ENCODE peak calls at places on chromosomes 2 and 18, in seven cellular contexts. One of them, this sample, is unnamed.

GRCh38 chr2:120881981-120882788 is 146.5 kb downstream of the GLI2 start:
- DNase-seq in SK-N-SH: peak; percentile 90
- DNase-seq in H1: no peak
- DNase-seq in K562: no peak
- DNase-seq in GM12878: no peak
- DNase-seq in HepG2: no peak
- DNase-seq in HCT116: no peak
- DNase-seq in this sample: no peak

GRCh38 chr2:52112141-52112540 is 1080.2 kb upstream of the NRXN1 start:
- DNase-seq in HepG2: no peak
- DNase-seq in SK-N-SH: no peak
- DNase-seq in HCT116: no peak
- DNase-seq in H1: no peak
- DNase-seq in K562: no peak
- DNase-seq in GM12878: no peak
- DNase-seq in this sample: no peak

GRCh38 chr2:227884511-227884947 is 13.1 kb downstream of the DAW1 start:
- DNase-seq in K562: peak; percentile 62
- DNase-seq in SK-N-SH: peak; percentile 68
- DNase-seq in HCT116: peak; percentile 73
- DNase-seq in GM12878: no peak
- DNase-seq in HepG2: peak; percentile 75
- DNase-seq in H1: peak; percentile 93
- DNase-seq in this sample: peak; percentile 75

GRCh38 chr2:167942495-167943081 is 304.8 kb downstream of the STK39 start:
- DNase-seq in K562: no peak
- DNase-seq in GM12878: no peak
- DNase-seq in HepG2: no peak
- DNase-seq in HCT116: no peak
- DNase-seq in H1: no peak
- DNase-seq in SK-N-SH: no peak
- DNase-seq in this sample: no peak

GRCh38 chr2:158618859-158619490 is 162.2 kb downstream of the PKP4 start:
- DNase-seq in H1: no peak
- DNase-seq in K562: no peak
- DNase-seq in SK-N-SH: no peak
- DNase-seq in HCT116: no peak
- DNase-seq in GM12878: no peak
- DNase-seq in HepG2: peak; percentile 32
- DNase-seq in this sample: no peak

GRCh38 chr2:238924032-238924431 is 76.1 kb downstream of the TWIST2 start:
- DNase-seq in HepG2: no peak
- DNase-seq in HCT116: no peak
- DNase-seq in K562: no peak
- DNase-seq in SK-N-SH: no peak
- DNase-seq in H1: no peak
- DNase-seq in GM12878: no peak
- DNase-seq in this sample: no peak

GRCh38 chr2:97763176-97763845 is 49.9 kb downstream of the ZAP70 start:
- DNase-seq in GM12878: no peak
- DNase-seq in HCT116: no peak
- DNase-seq in K562: no peak
- DNase-seq in H1: no peak
- DNase-seq in SK-N-SH: no peak
- DNase-seq in HepG2: no peak
- DNase-seq in this sample: no peak

GRCh38 chr2:59804662-59805258 is 748.7 kb downstream of the BCL11A start:
- DNase-seq in SK-N-SH: no peak
- DNase-seq in HepG2: no peak
- DNase-seq in HCT116: no peak
- DNase-seq in K562: no peak
- DNase-seq in H1: no peak
- DNase-seq in GM12878: no peak
- DNase-seq in this sample: no peak

GRCh38 chr2:140506606-140507005 is 1624.2 kb downstream of the LRP1B start:
- DNase-seq in H1: no peak
- DNase-seq in HepG2: no peak
- DNase-seq in K562: no peak
- DNase-seq in GM12878: no peak
- DNase-seq in SK-N-SH: no peak
- DNase-seq in HCT116: no peak
- DNase-seq in this sample: no peak

GRCh38 chr18:61893971-61894750 is 1.4 kb upstream of the RNF152 start:
- DNase-seq in K562: peak; percentile 83
- DNase-seq in SK-N-SH: peak; percentile 97
- DNase-seq in H1: peak; percentile 86
- DNase-seq in HepG2: peak; percentile 11
- DNase-seq in HCT116: peak; percentile 18
- DNase-seq in GM12878: no peak
- DNase-seq in this sample: peak; percentile 87

GRCh38 chr2:143193121-143193520 is 63.9 kb downstream of the ARHGAP15 start:
- DNase-seq in HepG2: no peak
- DNase-seq in K562: no peak
- DNase-seq in H1: no peak
- DNase-seq in SK-N-SH: no peak
- DNase-seq in HCT116: no peak
- DNase-seq in GM12878: no peak
- DNase-seq in this sample: no peak

GRCh38 chr2:172783091-172783898 is 47.6 kb downstream of the RAPGEF4 start:
- DNase-seq in H1: no peak
- DNase-seq in HCT116: peak; percentile 62
- DNase-seq in GM12878: no peak
- DNase-seq in K562: no peak
- DNase-seq in SK-N-SH: peak; percentile 31
- DNase-seq in HepG2: peak; percentile 45
- DNase-seq in this sample: peak; percentile 52

GRCh38 chr2:241774419-241775222 is 2.0 kb upstream of the GAL3ST2 start:
- DNase-seq in HCT116: peak; percentile 29
- DNase-seq in K562: peak; percentile 10
- DNase-seq in H1: peak; percentile 45
- DNase-seq in HepG2: peak; percentile 79
- DNase-seq in SK-N-SH: peak; percentile 63
- DNase-seq in GM12878: no peak
- DNase-seq in this sample: no peak

GRCh38 chr2:58155160-58155778 is 85.9 kb downstream of the FANCL start:
- DNase-seq in HepG2: no peak
- DNase-seq in GM12878: no peak
- DNase-seq in SK-N-SH: no peak
- DNase-seq in K562: no peak
- DNase-seq in HCT116: no peak
- DNase-seq in H1: no peak
- DNase-seq in this sample: no peak

DNA sequence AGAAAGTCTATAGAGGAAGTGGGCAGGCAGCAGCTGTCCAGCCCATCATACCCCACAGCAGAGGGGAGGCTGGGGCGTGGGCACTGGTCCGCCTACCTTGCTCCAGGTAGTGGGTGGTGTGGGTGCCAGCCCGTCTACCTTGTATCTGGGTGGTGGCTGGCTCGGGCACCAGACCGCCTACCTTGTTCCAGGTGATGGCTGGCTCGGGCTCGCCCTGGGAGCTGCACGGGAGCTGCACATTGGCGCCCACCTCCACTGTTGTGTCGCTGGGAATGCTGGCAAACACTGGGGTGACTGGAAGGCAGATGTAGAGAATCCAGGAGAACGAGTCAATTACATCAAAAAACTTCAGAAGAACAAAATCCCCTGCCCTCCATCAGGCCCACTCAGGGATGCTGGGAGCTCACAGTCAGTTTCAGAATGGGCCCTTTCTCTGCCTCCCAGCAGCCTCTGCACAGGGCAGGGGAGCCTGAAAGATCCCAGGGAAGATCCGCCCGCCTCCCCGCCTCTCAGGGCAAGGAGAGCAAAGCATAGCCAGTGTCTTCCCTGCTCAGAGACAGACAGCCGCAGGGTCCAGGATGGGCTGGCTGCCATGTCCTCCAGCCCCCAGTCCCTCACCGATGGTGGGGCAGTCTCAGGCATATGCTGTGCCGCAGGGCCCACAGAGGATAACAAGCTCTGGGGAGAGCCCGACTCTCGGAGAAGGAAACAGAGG is 82.3 kb downstream of the PXDN start:
- DNase-seq in HCT116: no peak
- DNase-seq in GM12878: no peak
- DNase-seq in HepG2: no peak
- DNase-seq in K562: no peak
- DNase-seq in SK-N-SH: no peak
- DNase-seq in H1: no peak
- DNase-seq in this sample: no peak
- TF ChIP-seq JUND in HCT116: no peak
- TF ChIP-seq JUND in GM12878: no peak
- TF ChIP-seq JUND in HepG2: no peak
- TF ChIP-seq JUND in K562: no peak
- TF ChIP-seq JUND in SK-N-SH: no peak
- TF ChIP-seq JUND in H1: no peak
- TF ChIP-seq JUND in this sample: no peak

GRCh38 chr18:57135705-57136104 is 11.2 kb upstream of the BOD1L2 start:
- DNase-seq in H1: no peak
- DNase-seq in GM12878: no peak
- DNase-seq in SK-N-SH: no peak
- DNase-seq in HepG2: no peak
- DNase-seq in K562: peak; percentile 9
- DNase-seq in HCT116: no peak
- DNase-seq in this sample: no peak
- TF ChIP-seq JUND in H1: no peak
- TF ChIP-seq JUND in GM12878: no peak
- TF ChIP-seq JUND in SK-N-SH: no peak
- TF ChIP-seq JUND in HepG2: no peak
- TF ChIP-seq JUND in K562: no peak
- TF ChIP-seq JUND in HCT116: no peak
- TF ChIP-seq JUND in this sample: no peak

DNA sequence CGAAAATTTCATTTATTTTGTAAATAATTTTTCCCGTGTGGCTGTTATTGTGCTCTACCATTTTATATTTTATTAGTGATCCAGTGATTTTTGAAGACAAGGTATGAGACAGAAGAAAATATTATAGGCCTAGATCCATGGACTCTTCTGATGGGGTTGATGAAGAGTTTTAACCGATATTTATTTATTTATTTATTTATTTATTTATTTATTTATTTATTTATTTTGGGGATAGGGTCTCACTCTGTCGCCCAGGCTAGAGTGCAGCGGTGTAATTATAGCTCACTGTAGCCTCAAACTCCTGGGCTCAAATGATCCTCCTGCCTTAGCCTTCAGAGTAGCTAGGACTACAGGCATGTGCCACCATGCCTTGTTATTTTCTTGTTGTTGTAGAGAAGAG is 33.6 kb upstream of the RMND5A start:
- DNase-seq in SK-N-SH: no peak
- DNase-seq in HCT116: no peak
- DNase-seq in HepG2: no peak
- DNase-seq in H1: no peak
- DNase-seq in K562: no peak
- DNase-seq in GM12878: no peak
- DNase-seq in this sample: no peak
- TF ChIP-seq JUND in SK-N-SH: no peak
- TF ChIP-seq JUND in HCT116: no peak
- TF ChIP-seq JUND in HepG2: no peak
- TF ChIP-seq JUND in H1: no peak
- TF ChIP-seq JUND in K562: no peak
- TF ChIP-seq JUND in GM12878: no peak
- TF ChIP-seq JUND in this sample: no peak

GRCh38 chr2:23595021-23595420 is 210.0 kb downstream of the KLHL29 start:
- DNase-seq in GM12878: no peak
- DNase-seq in H1: no peak
- DNase-seq in SK-N-SH: no peak
- DNase-seq in K562: no peak
- DNase-seq in HCT116: no peak
- DNase-seq in HepG2: no peak
- DNase-seq in this sample: no peak

GRCh38 chr2:23597687-23598086 is 212.7 kb downstream of the KLHL29 start:
- DNase-seq in GM12878: no peak
- DNase-seq in HepG2: no peak
- DNase-seq in H1: no peak
- DNase-seq in SK-N-SH: no peak
- DNase-seq in K562: no peak
- DNase-seq in HCT116: no peak
- DNase-seq in this sample: no peak

GRCh38 chr2:23596316-23596885 is 211.4 kb downstream of the KLHL29 start:
- DNase-seq in H1: no peak
- DNase-seq in HCT116: no peak
- DNase-seq in SK-N-SH: no peak
- DNase-seq in HepG2: no peak
- DNase-seq in K562: no peak
- DNase-seq in GM12878: no peak
- DNase-seq in this sample: no peak

GRCh38 chr2:23594079-23594494 is 209.1 kb downstream of the KLHL29 start:
- DNase-seq in H1: no peak
- DNase-seq in GM12878: no peak
- DNase-seq in SK-N-SH: peak; percentile 59
- DNase-seq in HCT116: no peak
- DNase-seq in K562: no peak
- DNase-seq in HepG2: no peak
- DNase-seq in this sample: no peak

GRCh38 chr2:23595601-23596251 is 210.7 kb downstream of the KLHL29 start:
- DNase-seq in HepG2: peak; percentile 45
- DNase-seq in HCT116: no peak
- DNase-seq in GM12878: no peak
- DNase-seq in SK-N-SH: no peak
- DNase-seq in H1: no peak
- DNase-seq in K562: no peak
- DNase-seq in this sample: no peak
- TF ChIP-seq JUND in HepG2: no peak
- TF ChIP-seq JUND in HCT116: no peak
- TF ChIP-seq JUND in GM12878: no peak
- TF ChIP-seq JUND in SK-N-SH: no peak
- TF ChIP-seq JUND in H1: no peak
- TF ChIP-seq JUND in K562: no peak
- TF ChIP-seq JUND in this sample: no peak

GRCh38 chr2:69185807-69186206 is 172.8 kb downstream of the ANTXR1 start:
- DNase-seq in HCT116: no peak
- DNase-seq in H1: no peak
- DNase-seq in HepG2: no peak
- DNase-seq in GM12878: no peak
- DNase-seq in K562: no peak
- DNase-seq in SK-N-SH: no peak
- DNase-seq in this sample: no peak
- TF ChIP-seq JUND in HCT116: no peak
- TF ChIP-seq JUND in H1: no peak
- TF ChIP-seq JUND in HepG2: no peak
- TF ChIP-seq JUND in GM12878: no peak
- TF ChIP-seq JUND in K562: no peak
- TF ChIP-seq JUND in SK-N-SH: no peak
- TF ChIP-seq JUND in this sample: no peak

DNA sequence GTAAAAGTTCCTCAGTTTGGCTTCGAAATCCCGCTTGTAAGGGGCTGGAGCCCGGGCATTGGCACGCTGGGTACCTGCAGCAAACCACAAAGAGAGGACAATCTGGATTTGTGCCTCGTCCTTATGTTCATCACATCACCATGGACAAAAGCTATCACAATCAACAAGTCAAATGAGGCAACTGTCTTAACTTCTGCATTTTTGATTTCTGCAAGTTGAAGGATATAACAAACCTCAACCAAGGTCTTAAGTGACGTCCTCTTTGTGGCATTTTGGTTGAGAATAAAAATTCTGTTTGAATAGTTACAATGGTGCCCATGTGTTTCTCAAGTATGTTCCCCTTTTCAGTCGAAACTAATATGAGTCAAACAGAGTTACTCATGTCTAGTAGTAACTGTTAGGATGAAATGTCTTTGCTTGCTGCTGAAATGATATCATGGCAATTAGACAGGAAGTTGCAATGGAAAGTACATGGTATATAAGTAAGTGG is 70.8 kb upstream of the STK17B start:
- DNase-seq in H1: no peak
- DNase-seq in K562: no peak
- DNase-seq in GM12878: peak; percentile 94
- DNase-seq in HepG2: no peak
- DNase-seq in HCT116: no peak
- DNase-seq in SK-N-SH: no peak
- DNase-seq in this sample: no peak
- TF ChIP-seq JUND in H1: no peak
- TF ChIP-seq JUND in K562: no peak
- TF ChIP-seq JUND in GM12878: no peak
- TF ChIP-seq JUND in HepG2: no peak
- TF ChIP-seq JUND in HCT116: no peak
- TF ChIP-seq JUND in SK-N-SH: no peak
- TF ChIP-seq JUND in this sample: no peak

This sample was measured in T47D.